ENCODE peak calls at places on chromosomes 13 and 19, in nine cellular contexts. E, V, K, L, X, N, I, F and P are unnamed samples.

GRCh38 chr19:13007292-13008045 is 12.2 kb downstream of the NFIX start:
- DNase-seq in V (no peak), N (no peak), X (no peak), K (peak), L (peak), E (peak), F (peak), I (no peak), P (no peak)

GRCh38 chr19:16626796-16627193 is 1.2 kb downstream of the MED26 start:
- DNase-seq in E (no peak), I (no peak), K (no peak), N (no peak), L (no peak), X (no peak), F (no peak), V (no peak), P (peak)

GRCh38 chr19:17347361-17347760 is 10.0 kb downstream of the GTPBP3 start:
- DNase-seq in E (no peak), I (peak), N (peak), L (no peak), X (no peak), F (no peak), K (no peak), V (no peak), P (no peak)

GRCh38 chr13:26988059-26988769 is 183.4 kb downstream of the USP12 start:
- DNase-seq in N (no peak), E (no peak), F (no peak), K (no peak), L (no peak), V (peak), X (no peak), I (no peak), P (peak)

GRCh38 chr13:61852116-61852515 is 436.5 kb upstream of the PCDH20 start:
- DNase-seq in K (no peak), V (no peak), I (no peak), L (no peak), X (no peak), E (no peak), N (no peak), F (no peak), P (no peak)

GRCh38 chr19:32830231-32831014 is 39.1 kb downstream of the SLC7A9 start:
- DNase-seq in E (no peak), K (no peak), F (peak), V (no peak), X (no peak), N (peak), I (no peak), L (no peak), P (no peak)

GRCh38 chr19:18931316-18932162 is 9.5 kb downstream of the HOMER3 start:
- DNase-seq in K (no peak), I (no peak), F (no peak), L (no peak), X (no peak), V (no peak), N (no peak), E (no peak), P (no peak)

GRCh38 chr13:52832268-52832667 is 16.2 kb downstream of the PCDH8 start:
- DNase-seq in L (no peak), F (no peak), N (no peak), E (no peak), I (no peak), X (no peak), K (no peak), V (no peak), P (no peak)

GRCh38 chr13:75294110-75294509 is 187.9 kb downstream of the TBC1D4 start:
- DNase-seq in X (no peak), L (no peak), F (no peak), I (no peak), V (no peak), K (no peak), N (no peak), E (no peak), P (no peak)

GRCh38 chr19:49912965-49913685 is 15.9 kb upstream of the ATF5 start:
- DNase-seq in L (no peak), V (no peak), F (no peak), K (no peak), X (no peak), I (no peak), N (peak), E (peak), P (no peak)

GRCh38 chr19:4759388-4760284 is 31.9 kb upstream of the FEM1A start:
- DNase-seq in N (peak), F (peak), L (peak), X (peak), E (peak), I (peak), V (peak), K (peak), P (peak)

GRCh38 chr19:35995655-35995993 is 636 bp downstream of the SDHAF1 start:
- DNase-seq in X (peak), L (peak), E (peak), F (peak), V (peak), I (peak), N (peak), K (peak), P (peak)

GRCh38 chr19:8185343-8186068 is 23.7 kb upstream of the CERS4 start:
- DNase-seq in V (no peak), K (no peak), I (no peak), X (no peak), E (no peak), L (no peak), F (no peak), N (no peak), P (no peak)

GRCh38 chr13:45340422-45341033 is 455 bp downstream of the TPT1 start:
- DNase-seq in L (peak), V (peak), I (peak), F (peak), E (peak), N (peak), X (peak), K (peak), P (peak)

GRCh38 chr13:45341034-45341798 is at the start of gene TPT1:
- DNase-seq in L (peak), E (peak), F (peak), I (peak), K (peak), N (peak), V (peak), X (peak), P (peak)

GRCh38 chr13:45339399-45339798 is 1.6 kb downstream of the TPT1 start:
- DNase-seq in L (no peak), V (no peak), N (no peak), I (no peak), F (no peak), K (no peak), X (no peak), E (no peak), P (no peak)

GRCh38 chr13:45339867-45340266 is 1.1 kb downstream of the TPT1 start:
- DNase-seq in N (no peak), K (no peak), I (no peak), V (no peak), L (no peak), F (no peak), E (no peak), X (no peak), P (peak)

DNA sequence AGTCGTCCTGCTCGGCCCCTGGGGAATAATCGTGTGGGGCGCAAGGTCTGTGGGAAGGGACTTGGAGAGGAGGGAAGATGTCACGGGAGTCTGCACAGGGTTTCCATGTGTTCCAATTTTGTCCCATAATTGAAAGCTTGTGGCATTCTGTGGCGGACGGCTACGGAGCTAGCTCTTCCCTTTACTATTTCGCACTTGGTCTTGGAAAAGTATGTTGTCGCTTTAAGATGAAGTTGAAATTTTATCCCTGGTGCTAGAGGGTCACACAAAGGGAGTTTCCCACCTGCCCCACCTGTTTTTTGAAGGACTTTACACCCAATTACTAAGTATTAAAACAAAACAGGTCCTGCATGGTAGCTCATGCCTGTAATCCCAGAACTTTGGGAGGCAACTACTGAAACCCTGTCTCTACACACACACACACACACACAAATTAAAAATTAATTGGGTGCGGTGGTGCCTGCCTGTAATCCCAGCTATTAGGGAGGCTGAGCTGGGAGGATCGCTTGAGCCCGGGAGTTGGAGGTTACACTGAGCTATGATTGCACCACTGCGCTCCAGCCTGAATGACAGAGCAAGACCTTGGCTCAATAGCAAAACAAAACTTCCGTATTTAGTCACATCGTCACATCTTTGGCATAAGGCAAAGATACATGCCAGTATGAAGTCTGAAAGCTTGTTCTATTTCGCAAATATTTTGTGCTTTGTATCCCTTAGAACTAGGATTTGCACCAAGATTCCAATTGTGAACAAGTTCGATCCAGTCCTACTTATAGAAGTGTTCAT is 1.0 kb upstream of the TPT1 start:
- DNase-seq in K (peak), I (peak), V (peak), E (peak), N (no peak), L (peak), F (peak), X (no peak), P (peak)
- TF ChIP-seq POLR2A in K (no peak), I (no peak), V (no peak), E (no peak), N (no peak), L (no peak), F (no peak), X (no peak), P (no peak)

DNA sequence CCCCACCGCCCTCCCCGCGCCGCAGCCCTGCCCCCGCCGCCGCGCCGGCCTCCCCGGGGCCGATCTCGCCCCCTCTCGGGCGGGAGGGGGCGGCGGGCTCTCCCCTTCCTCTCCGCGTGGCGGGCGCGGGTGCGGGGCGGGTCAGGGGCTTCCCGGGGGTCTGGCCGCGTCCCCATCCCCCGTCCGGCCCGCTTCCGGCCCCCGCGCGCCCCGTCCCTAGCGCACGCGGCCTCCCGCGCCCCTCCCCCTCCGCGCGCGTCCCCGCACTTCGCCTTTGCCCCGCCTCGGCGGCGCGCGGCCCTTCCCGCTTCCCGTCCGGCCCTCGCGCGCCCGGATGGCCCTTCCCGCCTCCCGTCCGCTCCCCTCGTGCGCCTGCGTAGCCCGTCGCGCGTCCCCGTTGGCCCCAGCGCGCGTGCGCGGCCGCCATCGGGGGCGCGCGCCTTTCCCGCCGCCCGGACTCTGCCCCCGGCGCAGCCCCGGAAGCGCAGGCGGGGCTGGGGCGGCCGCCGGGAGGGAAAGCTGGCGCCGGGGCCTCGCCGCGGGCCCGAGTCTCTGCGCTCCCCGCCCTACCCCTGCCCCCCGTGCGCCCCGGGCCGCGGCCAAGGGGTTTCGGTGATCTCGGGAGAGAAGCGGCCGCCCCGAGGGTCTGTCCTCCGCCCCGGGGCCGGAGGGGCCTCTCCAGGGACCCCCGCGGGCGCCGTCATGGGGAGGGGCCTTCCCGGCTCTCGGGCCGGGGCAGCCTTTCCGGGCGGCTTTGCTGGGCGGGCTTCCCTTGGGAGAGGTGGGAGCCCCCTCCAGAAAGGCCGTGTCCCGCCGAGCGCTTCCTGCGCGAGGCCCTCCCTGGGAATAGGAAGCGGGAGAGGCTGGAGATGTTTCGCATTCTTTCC is 519 bp downstream of the PTBP1 start:
- DNase-seq in N (peak), K (peak), F (peak), L (peak), X (peak), I (peak), E (peak), V (peak), P (peak)
- TF ChIP-seq POLR2A in N (no peak), K (no peak), F (no peak), L (peak), X (no peak), I (no peak), E (no peak), V (peak), P (no peak)

GRCh38 chr19:1410136-1410786 is 2.9 kb downstream of the DAZAP1 start:
- DNase-seq in E (no peak), X (no peak), V (no peak), F (no peak), I (peak), N (peak), L (peak), K (no peak), P (no peak)
- TF ChIP-seq POLR2A in E (no peak), X (no peak), V (no peak), F (no peak), I (no peak), N (no peak), L (no peak), K (no peak), P (no peak)

DNA sequence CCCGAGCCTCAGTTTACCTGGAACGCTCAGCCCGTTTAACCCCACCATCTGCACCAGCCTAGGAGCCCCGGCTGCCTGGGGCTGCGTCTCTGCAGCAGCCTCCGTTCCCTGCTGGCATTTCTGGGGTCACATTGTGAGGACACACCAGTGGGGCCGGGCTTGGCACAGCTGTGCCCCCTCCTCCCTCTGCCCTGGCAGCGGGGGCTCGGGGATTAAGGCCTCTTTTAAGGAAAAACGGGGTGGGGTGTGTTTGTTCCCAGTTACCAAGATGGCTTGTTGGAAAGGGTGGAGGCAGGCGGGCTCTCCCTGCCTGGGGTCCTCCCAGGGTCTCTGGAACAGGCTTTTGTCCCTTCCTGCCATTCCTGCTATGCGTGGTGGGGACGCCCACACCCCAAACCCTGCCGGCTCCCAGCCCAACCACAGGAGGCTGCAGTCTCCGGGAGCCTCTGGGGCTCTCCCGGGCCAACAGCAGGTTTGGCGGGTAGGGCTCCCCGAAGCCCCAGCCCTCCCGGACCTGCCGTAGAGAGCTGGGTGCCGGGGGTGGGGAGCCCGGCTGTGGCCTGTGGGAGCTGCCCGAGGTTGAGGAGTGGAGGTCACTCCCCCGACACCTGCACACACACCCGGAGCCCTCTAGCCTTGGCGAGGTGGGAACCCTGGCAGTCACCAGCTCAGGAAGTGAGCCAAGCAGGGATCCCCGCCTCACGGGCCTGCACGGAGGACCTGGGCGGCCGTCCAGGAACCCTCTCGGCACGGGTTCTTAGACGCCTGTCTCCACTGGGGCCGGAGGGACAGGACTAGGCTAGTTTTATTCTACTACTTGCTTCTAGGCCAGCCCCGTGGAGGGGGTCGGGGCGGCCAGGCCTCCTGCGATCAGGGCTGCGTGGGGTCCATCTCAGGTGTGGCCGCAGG is 36.9 kb downstream of the GADD45B start:
- DNase-seq in X (no peak), N (no peak), K (no peak), V (no peak), F (no peak), E (no peak), I (no peak), L (no peak), P (no peak)
- TF ChIP-seq POLR2A in X (no peak), N (no peak), K (no peak), V (no peak), F (no peak), E (no peak), I (no peak), L (no peak), P (no peak)

GRCh38 chr19:531009-531752 is 379 bp upstream of the CDC34 start:
- DNase-seq in I (peak), V (peak), X (peak), F (peak), N (peak), K (peak), L (peak), E (peak), P (peak)
- TF ChIP-seq POLR2A in I (no peak), V (peak), X (peak), F (no peak), N (no peak), K (no peak), L (peak), E (no peak), P (peak)